ENCODE peak calls at places on chromosomes 4 and X, in nine cellular contexts. One of them, this sample, is unnamed.

GRCh38 chr4:153083447-153083921 is 120.8 kb upstream of the TRIM2 start:
- DNase-seq in GM12865: peak; percentile 80
- DNase-seq in SJCRH30: peak; percentile 59
- DNase-seq in ecto neural progenitor cell: peak; percentile 73
- DNase-seq in fibroblast of lung: peak; percentile 84
- DNase-seq in astrocyte of the spinal cord: peak; percentile 85
- DNase-seq in pancreas: peak; percentile 71
- DNase-seq in epithelial cell of prostate: no peak
- DNase-seq in HEK293T: peak; percentile 81
- DNase-seq in this sample: peak; percentile 67

GRCh38 chrX:1427756-1428155 is 25.0 kb downstream of the ASMTL start:
- DNase-seq in HEK293T: no peak
- DNase-seq in astrocyte of the spinal cord: no peak
- DNase-seq in fibroblast of lung: no peak
- DNase-seq in pancreas: no peak
- DNase-seq in ecto neural progenitor cell: no peak
- DNase-seq in GM12865: no peak
- DNase-seq in SJCRH30: no peak
- DNase-seq in epithelial cell of prostate: no peak
- DNase-seq in this sample: no peak

GRCh38 chr4:10172278-10173038 is 55.9 kb upstream of the WDR1 start:
- DNase-seq in fibroblast of lung: no peak
- DNase-seq in pancreas: no peak
- DNase-seq in HEK293T: no peak
- DNase-seq in SJCRH30: no peak
- DNase-seq in astrocyte of the spinal cord: no peak
- DNase-seq in ecto neural progenitor cell: no peak
- DNase-seq in GM12865: no peak
- DNase-seq in epithelial cell of prostate: no peak
- DNase-seq in this sample: no peak

GRCh38 chr4:112316333-112316732 is 19.2 kb downstream of the ALPK1 start:
- DNase-seq in epithelial cell of prostate: no peak
- DNase-seq in ecto neural progenitor cell: no peak
- DNase-seq in HEK293T: no peak
- DNase-seq in pancreas: no peak
- DNase-seq in fibroblast of lung: no peak
- DNase-seq in astrocyte of the spinal cord: no peak
- DNase-seq in SJCRH30: no peak
- DNase-seq in GM12865: no peak
- DNase-seq in this sample: no peak

GRCh38 chrX:151419748-151420147 is 22.7 kb downstream of the VMA21 start:
- DNase-seq in GM12865: no peak
- DNase-seq in pancreas: no peak
- DNase-seq in astrocyte of the spinal cord: peak; percentile 17
- DNase-seq in ecto neural progenitor cell: no peak
- DNase-seq in HEK293T: no peak
- DNase-seq in fibroblast of lung: no peak
- DNase-seq in SJCRH30: no peak
- DNase-seq in epithelial cell of prostate: no peak
- DNase-seq in this sample: no peak

GRCh38 chr4:86451560-86452322 is 91.9 kb upstream of the MAPK10 start:
- DNase-seq in SJCRH30: peak; percentile 20
- DNase-seq in GM12865: no peak
- DNase-seq in pancreas: no peak
- DNase-seq in fibroblast of lung: peak; percentile 34
- DNase-seq in HEK293T: no peak
- DNase-seq in epithelial cell of prostate: no peak
- DNase-seq in ecto neural progenitor cell: no peak
- DNase-seq in astrocyte of the spinal cord: no peak
- DNase-seq in this sample: no peak

GRCh38 chrX:108735087-108735679 is 1.2 kb downstream of the IRS4 start:
- DNase-seq in SJCRH30: no peak
- DNase-seq in HEK293T: peak; percentile 28
- DNase-seq in GM12865: peak; percentile 13
- DNase-seq in epithelial cell of prostate: no peak
- DNase-seq in fibroblast of lung: no peak
- DNase-seq in ecto neural progenitor cell: peak; percentile 70
- DNase-seq in astrocyte of the spinal cord: no peak
- DNase-seq in pancreas: peak; percentile 20
- DNase-seq in this sample: peak; percentile 10

GRCh38 chr4:151866266-151866918 is 105.6 kb upstream of the GATB start:
- DNase-seq in SJCRH30: no peak
- DNase-seq in HEK293T: no peak
- DNase-seq in fibroblast of lung: no peak
- DNase-seq in astrocyte of the spinal cord: no peak
- DNase-seq in ecto neural progenitor cell: no peak
- DNase-seq in epithelial cell of prostate: no peak
- DNase-seq in pancreas: no peak
- DNase-seq in GM12865: no peak
- DNase-seq in this sample: no peak

GRCh38 chr4:85414972-85415371 is 60.0 kb upstream of the ARHGAP24 start:
- DNase-seq in HEK293T: no peak
- DNase-seq in pancreas: no peak
- DNase-seq in fibroblast of lung: no peak
- DNase-seq in SJCRH30: no peak
- DNase-seq in epithelial cell of prostate: peak; percentile 43
- DNase-seq in astrocyte of the spinal cord: no peak
- DNase-seq in GM12865: no peak
- DNase-seq in ecto neural progenitor cell: no peak
- DNase-seq in this sample: no peak

GRCh38 chr4:88643932-88644331 is 51.7 kb downstream of the HERC3 start:
- DNase-seq in fibroblast of lung: no peak
- DNase-seq in astrocyte of the spinal cord: no peak
- DNase-seq in SJCRH30: no peak
- DNase-seq in ecto neural progenitor cell: no peak
- DNase-seq in pancreas: no peak
- DNase-seq in GM12865: no peak
- DNase-seq in HEK293T: no peak
- DNase-seq in epithelial cell of prostate: no peak
- DNase-seq in this sample: no peak

GRCh38 chrX:18490816-18491215 is 65.4 kb downstream of the CDKL5 start:
- DNase-seq in fibroblast of lung: no peak
- DNase-seq in epithelial cell of prostate: no peak
- DNase-seq in ecto neural progenitor cell: no peak
- DNase-seq in SJCRH30: no peak
- DNase-seq in astrocyte of the spinal cord: no peak
- DNase-seq in HEK293T: no peak
- DNase-seq in GM12865: no peak
- DNase-seq in pancreas: no peak
- DNase-seq in this sample: no peak

GRCh38 chr4:7679431-7679830 is 244.7 kb upstream of the PSAPL1 start:
- DNase-seq in HEK293T: no peak
- DNase-seq in GM12865: no peak
- DNase-seq in pancreas: no peak
- DNase-seq in fibroblast of lung: no peak
- DNase-seq in astrocyte of the spinal cord: no peak
- DNase-seq in ecto neural progenitor cell: no peak
- DNase-seq in SJCRH30: no peak
- DNase-seq in epithelial cell of prostate: no peak
- DNase-seq in this sample: no peak

GRCh38 chr4:183816882-183817509 is 88.1 kb upstream of the STOX2 start:
- DNase-seq in HEK293T: no peak
- DNase-seq in astrocyte of the spinal cord: no peak
- DNase-seq in epithelial cell of prostate: no peak
- DNase-seq in pancreas: no peak
- DNase-seq in ecto neural progenitor cell: no peak
- DNase-seq in fibroblast of lung: no peak
- DNase-seq in GM12865: no peak
- DNase-seq in SJCRH30: no peak
- DNase-seq in this sample: no peak